ENCODE peak calls at places on chromosomes 1 and 21, in six cellular contexts. S, H, U, F, T and M are unnamed samples.

GRCh38 chr1:159869173-159869572 is 6.7 kb upstream of the VSIG8 start:
- DNase-seq in F (peak), T (peak), U (no peak), S (no peak), H (no peak), M (peak)

GRCh38 chr1:167763525-167764220 is 41.9 kb downstream of the MPZL1 start:
- DNase-seq in F (no peak), U (no peak), H (no peak), S (no peak), T (no peak), M (no peak)

GRCh38 chr1:229874609-229875008 is 192.4 kb upstream of the GALNT2 start:
- DNase-seq in F (no peak), T (no peak), H (no peak), U (no peak), S (no peak), M (no peak)

GRCh38 chr1:201888282-201889033 is at the start of gene SHISA4:
- DNase-seq in H (peak), T (peak), S (peak), F (peak), U (peak), M (peak)

GRCh38 chr1:155840391-155840790 is 16.6 kb downstream of the GON4L start:
- DNase-seq in S (no peak), H (no peak), U (no peak), T (no peak), F (no peak), M (no peak)

GRCh38 chr1:58749646-58750045 is 34.2 kb downstream of the JUN start:
- DNase-seq in F (no peak), T (no peak), U (no peak), H (no peak), S (no peak), M (no peak)

GRCh38 chr1:37752583-37753471 is 12.1 kb downstream of the EPHA10 start:
- DNase-seq in T (no peak), H (no peak), S (peak), F (peak), U (peak), M (no peak)

GRCh38 chr1:27656157-27656893 is 15.7 kb downstream of the IFI6 start:
- DNase-seq in S (peak), T (no peak), U (peak), F (peak), H (no peak), M (peak)

GRCh38 chr1:116529199-116529616 is 41.6 kb downstream of the CD58 start:
- DNase-seq in F (no peak), S (no peak), U (no peak), T (peak), H (no peak), M (peak)

GRCh38 chr1:171828794-171829193 is 12.5 kb upstream of the DNM3 start:
- DNase-seq in H (no peak), T (no peak), U (no peak), F (no peak), S (no peak), M (no peak)

GRCh38 chr21:45209046-45209445 is 78.6 kb downstream of the POFUT2 start:
- DNase-seq in S (no peak), H (no peak), U (no peak), T (no peak), F (peak), M (peak)

GRCh38 chr21:46667191-46667734 is 31.8 kb downstream of the PRMT2 start:
- DNase-seq in F (no peak), H (no peak), T (no peak), U (peak), S (no peak), M (peak)

GRCh38 chr1:10825592-10825991 is 29.1 kb upstream of the CASZ1 start:
- DNase-seq in U (no peak), S (no peak), H (no peak), F (no peak), T (no peak), M (no peak)

GRCh38 chr1:166988976-166989515 is at the start of gene MAEL:
- DNase-seq in H (no peak), T (no peak), S (no peak), F (no peak), U (peak), M (no peak)

GRCh38 chr1:26351591-26352337 is 2.2 kb downstream of the CRYBG2 start:
- DNase-seq in U (peak), H (peak), F (peak), T (peak), S (no peak), M (peak)

GRCh38 chr1:118927826-118928225 is 60.3 kb downstream of the TBX15 start:
- DNase-seq in S (no peak), F (no peak), H (no peak), U (no peak), T (no peak), M (no peak)

GRCh38 chr1:111197598-111198289 is 2.7 kb downstream of the DENND2D start:
- DNase-seq in S (peak), F (peak), H (no peak), T (no peak), U (peak), M (peak)

GRCh38 chr1:65362545-65362944 is 53.2 kb downstream of the DNAJC6 start:
- DNase-seq in F (no peak), U (no peak), T (no peak), S (no peak), H (no peak), M (no peak)

GRCh38 chr1:159492575-159493323 is 43.1 kb downstream of the OR10J5 start:
- DNase-seq in S (no peak), H (no peak), T (no peak), F (no peak), U (no peak), M (no peak)

GRCh38 chr1:115262886-115263285 is 75.2 kb downstream of the NGF start:
- DNase-seq in U (no peak), H (no peak), T (no peak), F (no peak), S (no peak), M (peak)

GRCh38 chr1:225523214-225523613 is 95.4 kb upstream of the LBR start:
- DNase-seq in T (no peak), H (no peak), F (no peak), U (no peak), S (no peak), M (no peak)

GRCh38 chr1:165312591-165312990 is 43.9 kb downstream of the LMX1A start:
- DNase-seq in T (no peak), F (no peak), U (no peak), H (no peak), S (no peak), M (no peak)

GRCh38 chr1:156496211-156496761 is 4.3 kb downstream of the MEF2D start:
- DNase-seq in S (no peak), T (no peak), U (no peak), F (no peak), H (no peak), M (peak)

GRCh38 chr1:21383785-21384401 is 56.0 kb upstream of the NBPF3 start:
- DNase-seq in U (no peak), F (no peak), T (no peak), S (no peak), H (no peak), M (no peak)

GRCh38 chr1:77639056-77639455 is 43.4 kb downstream of the ZZZ3 start:
- DNase-seq in F (peak), S (no peak), U (no peak), H (no peak), T (no peak), M (peak)

GRCh38 chr1:34970829-34971228 is 14.3 kb downstream of the TMEM35B start:
- DNase-seq in F (no peak), H (no peak), U (peak), T (no peak), S (no peak), M (no peak)

GRCh38 chr1:199194862-199195261 is 556.0 kb downstream of the PTPRC start:
- DNase-seq in F (no peak), H (no peak), T (no peak), U (no peak), S (no peak), M (no peak)

GRCh38 chr1:202501281-202501680 is 152.8 kb downstream of the PPP1R12B start:
- DNase-seq in F (peak), T (no peak), U (no peak), S (no peak), H (peak), M (peak)

GRCh38 chr1:10368194-10368593 is 30.7 kb upstream of the PGD start:
- DNase-seq in T (peak), H (no peak), S (no peak), F (no peak), U (no peak), M (no peak)

GRCh38 chr1:24923485-24924113 is 6.5 kb downstream of the RUNX3 start:
- DNase-seq in H (no peak), U (no peak), S (no peak), T (no peak), F (no peak), M (no peak)

GRCh38 chr1:150876111-150876434 is 326 bp downstream of the ARNT start:
- DNase-seq in F (peak), H (no peak), T (peak), S (no peak), U (no peak), M (peak)

GRCh38 chr1:95916616-95917015 is 682.6 kb downstream of the RWDD3 start:
- DNase-seq in H (no peak), T (no peak), S (no peak), F (peak), U (no peak), M (peak)

GRCh38 chr1:198829948-198830347 is 191.1 kb downstream of the PTPRC start:
- DNase-seq in U (peak), S (no peak), F (peak), T (no peak), H (no peak), M (peak)

GRCh38 chr21:23131177-23131576 is 2133.0 kb downstream of the NCAM2 start:
- DNase-seq in F (no peak), U (no peak), H (no peak), S (no peak), T (no peak), M (no peak)

GRCh38 chr1:184442260-184442659 is 55.4 kb downstream of the C1orf21 start:
- DNase-seq in S (no peak), F (no peak), T (no peak), U (no peak), H (no peak), M (no peak)

DNA sequence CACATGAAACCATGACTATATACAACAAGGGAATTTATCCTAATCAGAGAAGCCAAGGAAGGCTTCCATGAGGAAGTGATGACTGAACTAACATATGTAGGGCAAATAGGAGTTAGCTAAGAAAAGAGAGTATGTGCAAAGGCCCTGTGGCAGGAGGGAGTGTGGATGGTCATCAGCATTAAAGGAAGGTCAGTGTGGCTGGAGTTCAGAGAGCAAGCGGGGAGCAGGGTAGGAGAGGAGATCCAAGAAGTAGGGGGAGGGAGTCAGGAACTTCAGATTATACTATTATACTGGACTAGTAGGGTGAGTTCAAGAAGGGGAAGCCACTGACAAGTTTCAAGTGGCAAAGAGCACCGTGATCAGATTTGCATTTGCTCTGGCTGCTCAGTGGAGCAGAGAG is 8.4 kb downstream of the MAP7D1 start:
- DNase-seq in U (no peak), F (no peak), T (no peak), H (no peak), S (no peak), M (no peak)
- H4K91ac ChIP-seq in U (no peak), F (no peak), T (no peak), H (no peak), S (no peak), M (no peak)

GRCh38 chr1:204036882-204037645 is 35.9 kb upstream of the SOX13 start:
- DNase-seq in U (no peak), F (no peak), T (no peak), S (no peak), H (no peak), M (no peak)
- H4K91ac ChIP-seq in U (no peak), F (no peak), T (no peak), S (peak), H (no peak), M (no peak)

DNA sequence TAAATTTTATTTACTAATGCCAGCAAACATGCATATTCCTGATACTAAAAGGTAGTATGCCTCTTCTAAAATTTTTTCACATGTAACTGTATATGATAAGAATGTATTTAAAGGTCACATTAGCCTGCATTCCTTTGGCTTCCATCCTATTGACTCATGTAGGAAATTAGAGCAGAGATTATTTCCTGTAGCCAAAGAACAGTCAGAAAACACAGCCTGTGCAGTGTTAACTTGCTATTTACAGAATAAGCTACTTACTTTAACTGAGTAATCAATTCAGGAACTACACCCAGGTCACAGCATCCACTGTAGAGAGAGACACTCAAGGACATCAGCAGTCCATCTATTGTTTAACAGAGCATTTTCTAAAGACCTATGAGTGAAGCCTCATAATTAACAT is 154.5 kb upstream of the ADGRL4 start:
- DNase-seq in F (peak), S (no peak), H (no peak), T (no peak), U (no peak), M (peak)
- H4K91ac ChIP-seq in F (no peak), S (no peak), H (no peak), T (no peak), U (no peak), M (peak)

DNA sequence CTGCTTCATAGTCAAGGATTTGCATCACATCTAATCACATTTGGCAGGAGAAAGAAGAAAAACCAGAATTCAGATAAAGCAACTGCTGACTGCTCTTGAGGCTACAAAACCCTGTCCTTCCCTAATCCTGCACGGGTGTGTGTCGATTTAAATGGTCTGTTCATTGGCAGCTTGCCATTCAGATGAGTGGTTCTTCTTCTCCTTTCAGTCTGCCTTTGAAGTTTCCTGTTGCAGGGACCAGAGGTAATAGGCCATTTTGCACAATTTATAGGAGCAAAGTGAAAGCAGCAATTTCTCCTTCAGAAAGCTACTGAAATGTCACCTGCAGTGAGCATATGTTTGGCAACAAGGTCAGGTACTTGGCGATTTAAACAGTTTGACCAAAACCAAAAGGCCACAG is 215.3 kb downstream of the OLFM3 start:
- DNase-seq in U (no peak), F (peak), S (no peak), T (no peak), H (no peak), M (no peak)
- H4K91ac ChIP-seq in U (no peak), F (no peak), S (no peak), T (no peak), H (no peak), M (no peak)

DNA sequence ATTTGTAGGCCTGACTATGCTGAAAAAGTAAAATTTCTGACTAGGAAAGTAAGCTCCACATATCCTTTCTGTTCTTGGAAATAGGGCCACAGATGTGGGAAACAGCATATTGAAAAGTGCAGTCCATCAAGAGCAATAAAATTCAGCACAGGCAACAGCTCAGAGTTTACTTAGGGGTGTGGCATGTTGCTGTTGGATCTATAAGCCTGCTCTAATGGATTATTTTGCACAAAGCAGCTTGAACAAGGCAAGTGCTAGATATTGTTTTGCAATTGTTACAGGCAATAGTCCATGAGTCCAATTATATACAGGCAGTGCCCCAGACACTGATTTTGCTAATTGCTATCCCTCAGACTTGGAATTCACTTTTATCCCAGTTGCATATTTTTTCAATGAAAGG is 289.8 kb upstream of the SNX7 start:
- DNase-seq in U (no peak), F (no peak), T (no peak), S (no peak), H (no peak), M (no peak)
- H4K91ac ChIP-seq in U (no peak), F (no peak), T (no peak), S (no peak), H (no peak), M (no peak)